ENCODE peak calls at places on chromosomes 6 and 20, in five cellular contexts. G is left lung, Y is neural progenitor cell, Q is right atrium auricular region, U is tibial artery. I is an unnamed sample.

GRCh38 chr6:39778581-39779270 is 13.4 kb upstream of the DAAM2 start:
- DNase-seq in U (no peak), Q (no peak), Y (no peak), G (no peak), I (no peak)

GRCh38 chr6:12504325-12504966 is 212.1 kb upstream of the PHACTR1 start:
- DNase-seq in Y (peak; percentile 39), G (no peak), U (no peak), Q (no peak), I (no peak)

GRCh38 chr6:32406857-32407256 is at the start of gene BTNL2:
- DNase-seq in Y (no peak), G (no peak), Q (no peak), U (no peak), I (no peak)

GRCh38 chr20:38173237-38174156 is 8.4 kb upstream of the TGM2 start:
- DNase-seq in U (peak; percentile 91), Q (peak; percentile 91), G (no peak), Y (peak; percentile 55), I (no peak)

GRCh38 chr6:51655517-51655916 is 431.9 kb downstream of the PKHD1 start:
- DNase-seq in Y (no peak), U (no peak), Q (no peak), G (no peak), I (no peak)

GRCh38 chr6:131167773-131168172 is 32.5 kb downstream of the AKAP7 start:
- DNase-seq in U (no peak), G (no peak), Q (no peak), Y (no peak), I (no peak)

GRCh38 chr20:58480455-58481356 is 34.5 kb downstream of the APCDD1L start:
- DNase-seq in G (no peak), Y (no peak), Q (no peak), U (no peak), I (no peak)

GRCh38 chr6:26105842-26106241 is 18.6 kb downstream of the HFE start:
- DNase-seq in G (no peak), U (no peak), Q (no peak), Y (no peak), I (no peak)

GRCh38 chr20:47315339-47315662 is 41.2 kb downstream of the ZMYND8 start:
- DNase-seq in Y (peak; percentile 48), Q (no peak), G (no peak), U (no peak), I (no peak)

GRCh38 chr6:42104807-42105713 is 37.4 kb downstream of the C6orf132 start:
- DNase-seq in Y (no peak), G (no peak), U (no peak), Q (no peak), I (no peak)

GRCh38 chr6:170031096-170031471 is 259.8 kb downstream of the DLL1 start:
- DNase-seq in Y (no peak), U (no peak), Q (no peak), G (peak; percentile 80), I (peak; percentile 72)

GRCh38 chr6:168124161-168124560 is 45.1 kb upstream of the FRMD1 start:
- DNase-seq in Q (no peak), G (no peak), Y (no peak), U (no peak), I (no peak)

DNA sequence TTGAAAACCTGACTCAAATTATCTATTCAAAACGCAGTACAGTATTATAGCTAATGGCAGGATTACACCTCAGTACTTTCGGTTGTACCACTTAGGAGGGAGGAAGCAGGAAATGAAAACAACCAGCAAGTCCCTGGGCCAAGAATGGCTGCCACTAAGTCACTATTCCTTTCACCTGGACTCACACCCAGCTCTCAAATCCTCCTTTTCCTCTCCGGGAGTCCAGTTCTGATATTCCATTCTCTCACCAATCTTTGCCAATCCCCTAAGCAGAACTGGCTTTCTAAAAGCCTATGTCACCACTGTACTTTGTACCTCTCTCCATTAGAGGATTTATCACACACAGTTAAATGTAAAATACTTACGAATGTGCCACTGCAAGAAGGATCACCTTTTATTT is 20.6 kb downstream of the TMEM242 start:
- DNase-seq in Y (no peak), G (no peak), Q (no peak), U (no peak), I (no peak)
- H3K4me3 ChIP-seq in Y (no peak overlapping the region), G (no peak overlapping the region), Q (no peak overlapping the region), U (no peak overlapping the region), I (no peak overlapping the region)

GRCh38 chr20:63750807-63751470 is 11.4 kb downstream of the SLC2A4RG start:
- DNase-seq in Y (no peak), U (no peak), Q (no peak), G (peak; percentile 75), I (no peak)

GRCh38 chr20:63753381-63753780 is 13.8 kb downstream of the SLC2A4RG start:
- DNase-seq in G (peak; percentile 55), Q (no peak), U (no peak), Y (no peak), I (no peak)

GRCh38 chr20:63751471-63752271 is 12.1 kb downstream of the SLC2A4RG start:
- DNase-seq in U (no peak), Q (no peak), Y (no peak), G (peak; percentile 69), I (no peak)

GRCh38 chr20:63754008-63754407 is 14.4 kb downstream of the SLC2A4RG start:
- DNase-seq in Q (no peak), G (peak; percentile 58), Y (no peak), U (no peak), I (no peak)

DNA sequence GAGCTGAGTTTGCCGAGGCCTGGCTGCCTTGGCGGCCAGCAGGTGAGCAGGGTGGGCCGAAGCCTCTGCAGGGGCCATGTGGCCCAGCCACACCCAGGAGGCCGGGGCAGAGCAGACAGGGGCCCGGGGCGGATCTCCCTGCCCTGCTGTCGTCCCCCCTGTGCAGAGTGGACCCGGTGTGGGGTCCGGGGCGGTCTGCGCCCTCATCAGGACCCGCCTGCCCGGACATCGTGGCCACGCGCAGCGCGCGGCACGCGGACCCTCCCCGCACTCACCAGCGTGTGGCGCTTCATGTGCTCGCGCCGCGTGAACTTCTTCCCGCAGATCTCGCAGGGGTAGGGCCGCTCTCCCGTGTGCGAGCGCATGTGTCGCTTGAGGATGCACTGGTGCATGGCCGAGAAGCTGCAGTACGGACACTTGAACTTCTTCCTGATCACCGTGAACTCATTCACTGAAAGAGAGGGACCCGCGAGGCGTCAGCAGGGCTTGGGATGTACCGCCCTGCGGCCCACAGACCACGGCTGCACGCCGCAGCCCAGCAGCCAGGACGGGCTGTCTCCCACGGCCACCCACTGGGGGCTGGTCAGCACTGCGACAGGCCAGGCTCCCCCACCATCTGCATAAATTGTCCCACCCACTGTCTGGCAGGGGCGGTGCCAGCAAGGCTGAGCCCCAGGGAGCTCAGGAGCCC is 13.0 kb downstream of the SLC2A4RG start:
- DNase-seq in G (peak; percentile 71), Q (no peak), U (no peak), Y (no peak), I (peak; percentile 57)
- TF ChIP-seq CTCF in G (no peak), Q (no peak), U (no peak), Y (no peak), I (no peak)

DNA sequence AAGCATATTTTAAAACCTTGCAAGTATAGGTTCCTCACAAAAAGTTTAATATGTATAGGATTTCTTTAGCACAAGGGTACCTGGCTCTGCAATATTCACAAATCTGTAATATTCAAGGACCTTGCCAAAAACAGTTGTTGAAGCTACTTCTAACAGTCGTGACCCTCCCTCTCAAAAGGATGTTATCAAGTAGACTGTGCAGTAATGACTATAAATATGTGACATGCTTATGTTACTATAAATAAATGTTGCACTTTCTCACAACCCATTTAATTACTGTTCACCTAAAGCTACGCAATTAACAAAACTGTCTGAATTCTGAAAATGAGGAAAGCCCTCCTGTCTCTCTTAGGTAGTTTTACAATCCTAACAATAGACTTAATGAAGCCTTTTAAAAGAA is 41.8 kb downstream of the FYN start:
- DNase-seq in Q (no peak), Y (no peak), U (no peak), G (no peak), I (no peak)
- H3K27ac ChIP-seq in Q (no peak overlapping the region), Y (no peak overlapping the region), U (no peak overlapping the region), G (no peak overlapping the region), I (no peak overlapping the region)

GRCh38 chr6:90079555-90080490 is 185.6 kb downstream of the GJA10 start:
- DNase-seq in U (no peak), G (no peak), Q (no peak), Y (no peak), I (no peak)
- H3K4me3 ChIP-seq in U (no peak overlapping the region), G (no peak overlapping the region), Q (no peak overlapping the region), Y (no peak overlapping the region), I (no peak overlapping the region)

GRCh38 chr20:41513829-41514228 is 104.3 kb downstream of the CHD6 start:
- DNase-seq in Q (no peak), U (no peak), Y (no peak), G (no peak), I (no peak)

GRCh38 chr20:41510847-41511453 is 107.2 kb downstream of the CHD6 start:
- DNase-seq in U (no peak), G (no peak), Q (no peak), Y (no peak), I (no peak)

GRCh38 chr20:41510224-41510623 is 108.0 kb downstream of the CHD6 start:
- DNase-seq in U (no peak), G (no peak), Q (no peak), Y (no peak), I (no peak)

GRCh38 chr20:41509801-41510200 is 108.4 kb downstream of the CHD6 start:
- DNase-seq in Q (peak; percentile 70), Y (no peak), U (peak; percentile 68), G (no peak), I (no peak)

GRCh38 chr20:41512624-41513023 is 105.6 kb downstream of the CHD6 start:
- DNase-seq in G (no peak), Q (no peak), Y (no peak), U (no peak), I (no peak)
- TF ChIP-seq CTCF in G (no peak), Q (no peak), Y (no peak), U (no peak), I (no peak)

DNA sequence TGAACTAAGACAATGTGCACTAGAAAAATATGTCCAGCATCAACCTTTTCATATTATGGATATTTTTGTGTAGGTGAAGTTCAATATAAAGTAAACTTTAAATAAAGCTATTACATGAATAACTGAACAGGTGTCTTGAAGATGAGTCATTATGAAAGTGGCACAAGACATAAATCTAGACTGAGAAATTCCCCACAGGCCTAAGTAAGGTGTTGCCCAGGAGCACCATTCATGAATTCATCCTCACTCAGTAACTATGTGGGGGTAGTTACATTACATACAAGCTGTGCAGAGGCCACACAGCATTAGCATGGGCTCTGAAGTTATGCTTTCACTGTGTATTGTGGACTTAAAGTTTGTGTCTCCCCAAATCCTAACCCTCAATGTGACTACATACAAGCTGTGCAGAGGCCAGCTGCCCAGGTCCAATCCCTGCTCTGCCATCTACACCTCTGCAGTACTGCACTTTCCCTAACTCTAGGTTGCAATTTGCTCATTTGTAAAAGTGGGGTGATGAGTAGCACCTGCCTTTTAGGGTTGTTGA is 65.9 kb downstream of the BCAS1 start:
- DNase-seq in U (no peak), G (no peak), Y (no peak), Q (no peak), I (no peak)
- H3K27ac ChIP-seq in U (no peak overlapping the region), G (no peak overlapping the region), Y (no peak overlapping the region), Q (no peak overlapping the region), I (no peak overlapping the region)

GRCh38 chr6:88476388-88476787 is 310.2 kb upstream of the CNR1 start:
- DNase-seq in U (no peak), Q (no peak), Y (peak; percentile 44), G (no peak), I (no peak)

GRCh38 chr6:88472731-88473130 is 306.6 kb upstream of the CNR1 start:
- DNase-seq in Q (no peak), G (no peak), Y (peak; percentile 36), U (no peak), I (no peak)

GRCh38 chr6:88474720-88475119 is 308.6 kb upstream of the CNR1 start:
- DNase-seq in G (no peak), Y (no peak), Q (no peak), U (no peak), I (no peak)

GRCh38 chr6:88477411-88477810 is 311.3 kb upstream of the CNR1 start:
- DNase-seq in U (no peak), Q (no peak), G (no peak), Y (no peak), I (no peak)

GRCh38 chr6:88473622-88474021 is 307.5 kb upstream of the CNR1 start:
- DNase-seq in Q (no peak), G (no peak), U (no peak), Y (no peak), I (no peak)
- H3K4me3 ChIP-seq in Q (no peak overlapping the region), G (no peak overlapping the region), U (no peak overlapping the region), Y (no peak overlapping the region), I (no peak overlapping the region)